ENCODE peak calls at places on chromosomes 3 and 15, in five cellular contexts. One of them, this sample, is unnamed.

GRCh38 chr3:63855333-63855940 is 8.2 kb downstream of the THOC7 start:
- DNase-seq in A549: no peak
- DNase-seq in gastrocnemius medialis: no peak
- DNase-seq in CD8-positive, alpha-beta T cell: no peak
- DNase-seq in lung: no peak
- DNase-seq in this sample: no peak

GRCh38 chr3:93867425-93867824 is 106.3 kb downstream of the PROS1 start:
- DNase-seq in A549: no peak
- DNase-seq in gastrocnemius medialis: no peak
- DNase-seq in CD8-positive, alpha-beta T cell: no peak
- DNase-seq in lung: no peak
- DNase-seq in this sample: no peak

GRCh38 chr3:63763156-63763555 is 55.9 kb upstream of the C3orf49 start:
- DNase-seq in A549: no peak
- DNase-seq in gastrocnemius medialis: no peak
- DNase-seq in CD8-positive, alpha-beta T cell: no peak
- DNase-seq in lung: no peak
- DNase-seq in this sample: no peak

GRCh38 chr15:52804526-52805081 is 14.5 kb upstream of the ONECUT1 start:
- DNase-seq in A549: no peak
- DNase-seq in gastrocnemius medialis: no peak
- DNase-seq in CD8-positive, alpha-beta T cell: no peak
- DNase-seq in lung: no peak
- DNase-seq in this sample: no peak

GRCh38 chr3:144585953-144586352 is 614.3 kb downstream of the DIPK2A start:
- DNase-seq in A549: no peak
- DNase-seq in gastrocnemius medialis: no peak
- DNase-seq in CD8-positive, alpha-beta T cell: no peak
- DNase-seq in lung: no peak
- DNase-seq in this sample: no peak

GRCh38 chr15:61057376-61057775 is 171.7 kb downstream of the RORA start:
- DNase-seq in A549: no peak
- DNase-seq in gastrocnemius medialis: no peak
- DNase-seq in CD8-positive, alpha-beta T cell: no peak
- DNase-seq in lung: no peak
- DNase-seq in this sample: no peak

GRCh38 chr15:76512971-76513370 is 176.4 kb downstream of the ISL2 start:
- DNase-seq in A549: no peak
- DNase-seq in gastrocnemius medialis: no peak
- DNase-seq in CD8-positive, alpha-beta T cell: no peak
- DNase-seq in lung: no peak
- DNase-seq in this sample: no peak

GRCh38 chr3:97864-98263 is 98.7 kb upstream of the CHL1 start:
- DNase-seq in A549: no peak
- DNase-seq in gastrocnemius medialis: no peak
- DNase-seq in CD8-positive, alpha-beta T cell: no peak
- DNase-seq in lung: no peak
- DNase-seq in this sample: no peak

GRCh38 chr3:196149375-196149774 is 61.8 kb downstream of the ZDHHC19 start:
- DNase-seq in A549: no peak
- DNase-seq in gastrocnemius medialis: no peak
- DNase-seq in CD8-positive, alpha-beta T cell: no peak
- DNase-seq in lung: no peak
- DNase-seq in this sample: no peak

GRCh38 chr3:7536921-7537320 is 676.0 kb downstream of the GRM7 start:
- DNase-seq in A549: no peak
- DNase-seq in gastrocnemius medialis: no peak
- DNase-seq in CD8-positive, alpha-beta T cell: no peak
- DNase-seq in lung: no peak
- DNase-seq in this sample: no peak

GRCh38 chr3:157070600-157070999 is 89.3 kb downstream of the CCNL1 start:
- DNase-seq in A549: no peak
- DNase-seq in gastrocnemius medialis: no peak
- DNase-seq in CD8-positive, alpha-beta T cell: no peak
- DNase-seq in lung: no peak
- DNase-seq in this sample: no peak

GRCh38 chr15:92043283-92043682 is 189.8 kb downstream of the SLCO3A1 start:
- DNase-seq in A549: no peak
- DNase-seq in gastrocnemius medialis: no peak
- DNase-seq in CD8-positive, alpha-beta T cell: no peak
- DNase-seq in lung: no peak
- DNase-seq in this sample: no peak

GRCh38 chr3:11288786-11289637 is 16.8 kb downstream of the ATG7 start:
- DNase-seq in A549: peak; percentile 79
- DNase-seq in gastrocnemius medialis: no peak
- DNase-seq in CD8-positive, alpha-beta T cell: peak; percentile 15
- DNase-seq in lung: no peak
- DNase-seq in this sample: no peak

GRCh38 chr15:25242957-25243799 is 195.6 kb downstream of the UBE3A start:
- DNase-seq in A549: no peak
- DNase-seq in gastrocnemius medialis: no peak
- DNase-seq in CD8-positive, alpha-beta T cell: no peak
- DNase-seq in lung: no peak
- DNase-seq in this sample: no peak

GRCh38 chr3:45906681-45907220 is 20.4 kb downstream of the CCR9 start:
- DNase-seq in A549: no peak
- DNase-seq in gastrocnemius medialis: peak; percentile 48
- DNase-seq in CD8-positive, alpha-beta T cell: no peak
- DNase-seq in lung: no peak
- DNase-seq in this sample: no peak
- TF ChIP-seq CTCF in A549: no peak
- TF ChIP-seq CTCF in gastrocnemius medialis: peak; percentile 43
- TF ChIP-seq CTCF in CD8-positive, alpha-beta T cell: no peak
- TF ChIP-seq CTCF in lung: no peak
- TF ChIP-seq CTCF in this sample: peak; percentile 39

DNA sequence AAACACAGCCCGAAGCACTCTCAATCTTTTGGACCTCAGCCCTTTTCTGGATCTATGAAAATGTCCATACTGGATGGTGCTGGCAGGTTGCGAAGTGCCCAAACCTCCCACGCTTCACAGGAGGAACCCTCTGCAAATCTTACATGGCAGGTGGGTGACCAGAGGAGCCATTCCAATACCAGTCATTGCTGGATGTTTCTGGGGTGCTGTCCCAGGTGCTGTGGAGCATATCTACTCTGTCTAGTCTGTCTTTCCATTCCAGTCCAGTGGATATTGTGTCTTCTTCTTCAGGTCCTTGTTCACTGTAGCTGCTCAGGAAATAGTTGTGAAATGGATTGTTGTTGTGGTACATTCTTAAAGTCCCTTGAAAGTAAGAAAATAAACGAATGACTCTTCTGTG is 10.7 kb upstream of the ADIPOQ start:
- DNase-seq in A549: no peak
- DNase-seq in gastrocnemius medialis: no peak
- DNase-seq in CD8-positive, alpha-beta T cell: no peak
- DNase-seq in lung: no peak
- DNase-seq in this sample: no peak
- H3K4me1 ChIP-seq in A549: no peaks in the 10 kb centered on the region
- H3K4me1 ChIP-seq in gastrocnemius medialis: no peaks in the 10 kb centered on the region
- H3K4me1 ChIP-seq in CD8-positive, alpha-beta T cell: peaks cover 9% of the 10 kb centered on the region
- H3K4me1 ChIP-seq in lung: peaks cover 5% of the 10 kb centered on the region
- H3K4me1 ChIP-seq in this sample: peaks cover 3% of the 10 kb centered on the region

GRCh38 chr3:170765419-170766078 is 104.4 kb downstream of the RPL22L1 start:
- DNase-seq in A549: peak; percentile 19
- DNase-seq in gastrocnemius medialis: no peak
- DNase-seq in CD8-positive, alpha-beta T cell: no peak
- DNase-seq in lung: no peak
- DNase-seq in this sample: no peak

GRCh38 chr3:170766253-170766652 is 103.7 kb downstream of the RPL22L1 start:
- DNase-seq in A549: no peak
- DNase-seq in gastrocnemius medialis: no peak
- DNase-seq in CD8-positive, alpha-beta T cell: no peak
- DNase-seq in lung: no peak
- DNase-seq in this sample: no peak

GRCh38 chr3:170768334-170768801 is 101.6 kb downstream of the RPL22L1 start:
- DNase-seq in A549: no peak
- DNase-seq in gastrocnemius medialis: no peak
- DNase-seq in CD8-positive, alpha-beta T cell: no peak
- DNase-seq in lung: no peak
- DNase-seq in this sample: no peak

GRCh38 chr3:170767576-170767941 is 102.4 kb downstream of the RPL22L1 start:
- DNase-seq in A549: no peak
- DNase-seq in gastrocnemius medialis: no peak
- DNase-seq in CD8-positive, alpha-beta T cell: no peak
- DNase-seq in lung: no peak
- DNase-seq in this sample: no peak

DNA sequence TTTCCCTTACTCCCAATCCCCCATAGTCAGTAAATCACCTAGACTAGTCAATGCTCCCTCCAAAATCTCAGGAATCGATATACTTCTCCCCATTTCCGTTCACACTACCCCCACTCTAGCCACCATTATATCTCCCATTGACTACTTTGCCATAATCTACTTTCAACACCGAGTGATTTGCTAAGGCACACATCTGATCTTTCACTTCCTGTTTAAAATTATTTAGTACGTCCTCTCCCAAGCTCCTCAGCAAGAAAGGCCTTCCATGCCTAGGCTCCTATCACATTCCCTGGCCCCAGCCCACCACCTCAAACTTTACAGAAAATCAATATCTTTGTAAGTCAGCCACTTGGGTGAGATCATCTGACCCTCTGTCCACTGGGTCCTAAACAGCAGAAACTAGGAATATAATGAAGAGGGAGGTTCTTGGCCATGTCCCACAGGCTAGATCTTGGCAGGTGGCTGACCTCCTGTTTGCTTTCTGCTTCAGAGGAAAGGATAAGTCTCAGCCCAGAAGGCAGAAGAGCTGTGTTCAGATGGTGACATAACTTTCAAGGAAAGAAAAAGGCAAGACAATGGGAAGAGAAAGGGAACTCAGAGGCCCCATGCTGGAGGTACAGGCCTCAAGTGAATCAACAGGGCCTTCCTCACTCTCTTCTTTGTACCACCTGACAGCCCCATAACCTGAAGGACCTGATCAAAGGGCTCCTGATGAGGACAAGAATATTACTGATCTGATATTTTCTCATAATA is 103.0 kb downstream of the RPL22L1 start:
- DNase-seq in A549: no peak
- DNase-seq in gastrocnemius medialis: no peak
- DNase-seq in CD8-positive, alpha-beta T cell: no peak
- DNase-seq in lung: no peak
- DNase-seq in this sample: no peak
- H3K27ac ChIP-seq in A549: no peak overlapping the region
- H3K27ac ChIP-seq in gastrocnemius medialis: no peak overlapping the region
- H3K27ac ChIP-seq in CD8-positive, alpha-beta T cell: no peak overlapping the region
- H3K27ac ChIP-seq in lung: no peak overlapping the region
- H3K27ac ChIP-seq in this sample: no peak overlapping the region

GRCh38 chr3:23797490-23797889 is 8.3 kb upstream of the UBE2E1 start:
- DNase-seq in A549: no peak
- DNase-seq in gastrocnemius medialis: no peak
- DNase-seq in CD8-positive, alpha-beta T cell: no peak
- DNase-seq in lung: no peak
- DNase-seq in this sample: no peak
- TF ChIP-seq CTCF in A549: no peak
- TF ChIP-seq CTCF in gastrocnemius medialis: no peak
- TF ChIP-seq CTCF in CD8-positive, alpha-beta T cell: no peak
- TF ChIP-seq CTCF in lung: no peak
- TF ChIP-seq CTCF in this sample: no peak

GRCh38 chr3:194872669-194872977 is 186.9 kb downstream of the FAM43A start:
- DNase-seq in A549: peak; percentile 16
- DNase-seq in gastrocnemius medialis: no peak
- DNase-seq in CD8-positive, alpha-beta T cell: no peak
- DNase-seq in lung: no peak
- DNase-seq in this sample: no peak
- H3K4me1 ChIP-seq in A549: peaks cover 37% of the 10 kb centered on the region
- H3K4me1 ChIP-seq in gastrocnemius medialis: peaks cover 43% of the 10 kb centered on the region
- H3K4me1 ChIP-seq in CD8-positive, alpha-beta T cell: no peaks in the 10 kb centered on the region
- H3K4me1 ChIP-seq in lung: peaks cover 15% of the 10 kb centered on the region
- H3K4me1 ChIP-seq in this sample: peaks cover 16% of the 10 kb centered on the region

GRCh38 chr3:17021614-17022013 is 136.9 kb downstream of the PLCL2 start:
- DNase-seq in A549: no peak
- DNase-seq in gastrocnemius medialis: no peak
- DNase-seq in CD8-positive, alpha-beta T cell: no peak
- DNase-seq in lung: no peak
- DNase-seq in this sample: no peak
- H3K27ac ChIP-seq in A549: no peak overlapping the region
- H3K27ac ChIP-seq in gastrocnemius medialis: peak overlapping the region; percentile 62
- H3K27ac ChIP-seq in CD8-positive, alpha-beta T cell: no peak overlapping the region
- H3K27ac ChIP-seq in lung: no peak overlapping the region
- H3K27ac ChIP-seq in this sample: no peak overlapping the region

DNA sequence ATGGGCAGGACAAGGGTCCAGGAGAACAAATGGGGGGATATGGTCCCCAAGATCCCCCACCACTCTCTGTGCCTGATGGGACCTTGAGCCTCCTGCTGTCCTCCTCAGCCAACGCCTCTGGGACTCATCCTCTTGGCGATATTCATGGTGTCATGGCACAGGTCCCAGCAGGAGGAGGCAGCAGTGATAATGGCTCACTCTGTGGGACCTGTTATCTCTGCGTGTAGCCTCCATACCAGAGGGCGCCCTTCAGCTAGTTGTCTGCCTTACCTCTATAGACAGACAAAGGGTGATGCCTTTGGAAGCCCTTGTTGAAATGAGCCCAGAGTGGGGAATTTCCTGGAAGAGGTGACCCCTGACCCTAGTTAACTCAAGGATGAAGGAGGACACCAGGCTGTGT is 7.4 kb downstream of the ZBTB47 start:
- DNase-seq in A549: peak; percentile 28
- DNase-seq in gastrocnemius medialis: no peak
- DNase-seq in CD8-positive, alpha-beta T cell: no peak
- DNase-seq in lung: no peak
- DNase-seq in this sample: no peak
- TF ChIP-seq CTCF in A549: no peak
- TF ChIP-seq CTCF in gastrocnemius medialis: no peak
- TF ChIP-seq CTCF in CD8-positive, alpha-beta T cell: no peak
- TF ChIP-seq CTCF in lung: no peak
- TF ChIP-seq CTCF in this sample: no peak

GRCh38 chr3:48856469-48856868 is 8.8 kb upstream of the PRKAR2A start:
- DNase-seq in A549: no peak
- DNase-seq in gastrocnemius medialis: no peak
- DNase-seq in CD8-positive, alpha-beta T cell: no peak
- DNase-seq in lung: no peak
- DNase-seq in this sample: no peak

GRCh38 chr3:48863122-48863521 is 15.4 kb upstream of the PRKAR2A start:
- DNase-seq in A549: no peak
- DNase-seq in gastrocnemius medialis: no peak
- DNase-seq in CD8-positive, alpha-beta T cell: no peak
- DNase-seq in lung: no peak
- DNase-seq in this sample: no peak

GRCh38 chr3:48855681-48856447 is 8.2 kb upstream of the PRKAR2A start:
- DNase-seq in A549: no peak
- DNase-seq in gastrocnemius medialis: no peak
- DNase-seq in CD8-positive, alpha-beta T cell: no peak
- DNase-seq in lung: no peak
- DNase-seq in this sample: no peak

GRCh38 chr3:48859188-48859587 is 11.5 kb upstream of the PRKAR2A start:
- DNase-seq in A549: no peak
- DNase-seq in gastrocnemius medialis: peak; percentile 82
- DNase-seq in CD8-positive, alpha-beta T cell: no peak
- DNase-seq in lung: no peak
- DNase-seq in this sample: no peak

DNA sequence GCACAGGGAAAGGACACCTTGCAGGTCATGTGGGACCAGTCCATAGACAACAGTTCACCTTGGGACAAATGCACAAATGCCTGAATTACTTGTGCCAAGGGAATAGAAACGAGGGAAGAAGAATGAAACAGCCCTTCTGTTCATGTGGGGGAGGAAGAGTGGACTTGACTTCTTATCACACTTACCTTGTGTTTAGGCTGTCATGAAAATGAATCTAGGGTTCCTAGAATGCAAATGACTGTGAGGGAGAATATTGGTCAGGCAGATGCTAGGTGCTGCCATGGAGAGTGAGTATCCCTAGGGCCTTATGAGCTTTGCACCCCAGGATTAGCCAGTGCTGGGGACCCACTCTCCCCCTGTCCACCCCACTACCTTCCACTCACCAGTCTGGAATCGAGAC is 11.0 kb upstream of the PRKAR2A start:
- DNase-seq in A549: no peak
- DNase-seq in gastrocnemius medialis: no peak
- DNase-seq in CD8-positive, alpha-beta T cell: no peak
- DNase-seq in lung: no peak
- DNase-seq in this sample: no peak
- H3K4me1 ChIP-seq in A549: no peaks in the 10 kb centered on the region
- H3K4me1 ChIP-seq in gastrocnemius medialis: peaks cover 45% of the 10 kb centered on the region
- H3K4me1 ChIP-seq in CD8-positive, alpha-beta T cell: no peaks in the 10 kb centered on the region
- H3K4me1 ChIP-seq in lung: no peaks in the 10 kb centered on the region
- H3K4me1 ChIP-seq in this sample: no peaks in the 10 kb centered on the region

This sample was measured in ascending aorta.